ENCODE peak calls at places on chromosomes 3 and 15, in nine cellular contexts. X, Q, L, E, I, S, F, U and J are unnamed samples.
A peak's percentile ranks its signal among the peaks of the same experiment; 100 is the strongest.

GRCh38 chr3:171328419-171329082 is 131.7 kb downstream of the TNIK start:
- DNase-seq in X (peak; percentile 22), Q (no peak), L (no peak), E (no peak), I (peak; percentile 60), S (no peak), F (peak; percentile 45), U (no peak), J (no peak)

GRCh38 chr3:64161481-64161952 is 63.7 kb downstream of the PRICKLE2 start:
- DNase-seq in X (no peak), Q (peak; percentile 43), L (peak; percentile 65), E (no peak), I (no peak), S (no peak), F (no peak), U (no peak), J (no peak)

GRCh38 chr15:41238100-41238499 is 7.0 kb downstream of the CHP1 start:
- DNase-seq in X (no peak), Q (no peak), L (no peak), E (no peak), I (no peak), S (no peak), F (no peak), U (no peak), J (no peak)

GRCh38 chr15:47333758-47334157 is 383.5 kb upstream of the SEMA6D start:
- DNase-seq in X (no peak), Q (no peak), L (no peak), E (no peak), I (no peak), S (no peak), F (no peak), U (no peak), J (no peak)

GRCh38 chr15:77034620-77035467 is 36.1 kb downstream of the TSPAN3 start:
- DNase-seq in X (no peak), Q (no peak), L (no peak), E (no peak), I (peak; percentile 29), S (no peak), F (peak; percentile 58), U (no peak), J (no peak)

GRCh38 chr15:57455969-57456368 is 79.7 kb downstream of the CGNL1 start:
- DNase-seq in X (no peak), Q (no peak), L (no peak), E (no peak), I (no peak), S (no peak), F (no peak), U (no peak), J (no peak)

GRCh38 chr15:68552344-68552743 is 26.4 kb upstream of the CORO2B start:
- DNase-seq in X (no peak), Q (no peak), L (peak; percentile 9), E (no peak), I (no peak), S (no peak), F (no peak), U (no peak), J (no peak)

GRCh38 chr3:63654246-63654645 is 1.8 kb downstream of the SNTN start:
- DNase-seq in X (no peak), Q (no peak), L (no peak), E (no peak), I (no peak), S (no peak), F (no peak), U (no peak), J (no peak)

GRCh38 chr3:69864141-69864540 is 124.9 kb downstream of the MITF start:
- DNase-seq in X (no peak), Q (no peak), L (no peak), E (no peak), I (no peak), S (no peak), F (no peak), U (no peak), J (no peak)